ENCODE peak calls at places on chromosomes 2 and 18, in six cellular contexts. B is stimulated activated CD8-positive, alpha-beta memory T cell treated with anti-CD3 and anti-CD28 coated beads, Interleukin-2, amount 100 ng/mL, for 1 hour; V is anterior cingulate cortex; I is skeletal muscle cell; G is NCI-H1092; S is GM20000. H is an unnamed sample.
A peak's percentile ranks its signal among the peaks of the same experiment; 100 is the strongest.

GRCh38 chr2:105640241-105640640 is 104.5 kb upstream of the NCK2 start:
- DNase-seq in B (no peak), V (no peak), I (no peak), G (no peak), S (no peak), H (no peak)

GRCh38 chr2:160353166-160353565 is 140.4 kb downstream of the RBMS1 start:
- DNase-seq in B (no peak), V (no peak), I (no peak), G (no peak), S (peak; percentile 4), H (no peak)

GRCh38 chr2:143451622-143452021 is 322.4 kb downstream of the ARHGAP15 start:
- DNase-seq in B (no peak), V (no peak), I (peak; percentile 37), G (no peak), S (no peak), H (no peak)

GRCh38 chr18:35777042-35777441 is 195.4 kb upstream of the RMP24 start:
- DNase-seq in B (no peak), V (no peak), I (no peak), G (no peak), S (no peak), H (no peak)

GRCh38 chr2:38716185-38716584 is 35.0 kb downstream of the SRSF7 start:
- DNase-seq in B (no peak), V (no peak), I (peak; percentile 92), G (no peak), S (no peak), H (no peak)

GRCh38 chr2:233707979-233708644 is 4.6 kb upstream of the UGT1A5 start:
- DNase-seq in B (no peak), V (no peak), I (peak; percentile 1), G (no peak), S (no peak), H (no peak)

GRCh38 chr2:137689549-137689948 is 274.7 kb upstream of the HNMT start:
- DNase-seq in B (no peak), V (no peak), I (no peak), G (no peak), S (no peak), H (no peak)

GRCh38 chr2:64329848-64330247 is 124.1 kb upstream of the LGALSL start:
- DNase-seq in B (no peak), V (no peak), I (no peak), G (no peak), S (no peak), H (no peak)

GRCh38 chr2:31558401-31559295 is 22.1 kb downstream of the SRD5A2 start:
- DNase-seq in B (no peak), V (no peak), I (peak; percentile 66), G (no peak), S (no peak), H (no peak)

GRCh38 chr2:240567872-240568677 is at the start of gene RNPEPL1:
- DNase-seq in B (no peak), V (no peak), I (no peak), G (no peak), S (peak; percentile 85), H (peak; percentile 53)

GRCh38 chr2:101030866-101031554 is 28.9 kb downstream of the RPL31 start:
- DNase-seq in B (no peak), V (no peak), I (no peak), G (no peak), S (no peak), H (no peak)

GRCh38 chr2:145277922-145278321 is 758.0 kb upstream of the ZEB2 start:
- DNase-seq in B (no peak), V (no peak), I (no peak), G (no peak), S (no peak), H (no peak)

GRCh38 chr18:42271656-42272355 is 316.8 kb downstream of the PIK3C3 start:
- DNase-seq in B (no peak), V (no peak), I (no peak), G (no peak), S (no peak), H (no peak)

GRCh38 chr2:10028988-10029874 is 14.1 kb upstream of the KLF11 start:
- DNase-seq in B (peak; percentile 23), V (no peak), I (no peak), G (no peak), S (peak; percentile 84), H (no peak)

GRCh38 chr18:59561596-59561995 is 135.6 kb downstream of the CCBE1 start:
- DNase-seq in B (no peak), V (no peak), I (no peak), G (no peak), S (no peak), H (no peak)

GRCh38 chr18:52339891-52340371 is at the start of gene DCC:
- DNase-seq in B (no peak), V (peak; percentile 61), I (peak; percentile 31), G (peak; percentile 57), S (no peak), H (no peak)

GRCh38 chr2:47569658-47570398 is 166.9 kb downstream of the MSH2 start:
- DNase-seq in B (no peak), V (peak; percentile 16), I (no peak), G (no peak), S (peak; percentile 68), H (no peak)

GRCh38 chr2:101303688-101304087 is 4.8 kb downstream of the RNF149 start:
- DNase-seq in B (no peak), V (no peak), I (no peak), G (no peak), S (no peak), H (no peak)

GRCh38 chr2:11311543-11311942 is 32.9 kb downstream of the ROCK2 start:
- DNase-seq in B (no peak), V (no peak), I (no peak), G (no peak), S (no peak), H (no peak)

GRCh38 chr2:16644204-16644925 is 21.3 kb downstream of the CYRIA start:
- DNase-seq in B (no peak), V (no peak), I (no peak), G (no peak), S (no peak), H (no peak)

GRCh38 chr2:183089192-183089851 is 10.8 kb downstream of the DUSP19 start:
- DNase-seq in B (no peak), V (no peak), I (no peak), G (no peak), S (peak; percentile 19), H (no peak)

GRCh38 chr2:239166201-239166834 is 234.5 kb downstream of the HDAC4 start:
- DNase-seq in B (no peak), V (no peak), I (no peak), G (no peak), S (no peak), H (no peak)

GRCh38 chr18:7822435-7823425 is 255.6 kb downstream of the PTPRM start:
- DNase-seq in B (no peak), V (no peak), I (no peak), G (no peak), S (no peak), H (no peak)

GRCh38 chr2:71216501-71216900 is 10.4 kb downstream of the PAIP2B start:
- DNase-seq in B (no peak), V (no peak), I (no peak), G (no peak), S (no peak), H (no peak)

GRCh38 chr2:23055251-23055650 is 329.7 kb upstream of the KLHL29 start:
- DNase-seq in B (no peak), V (no peak), I (no peak), G (no peak), S (no peak), H (no peak)

GRCh38 chr2:203327582-203327917 is 644 bp upstream of the ABI2 start:
- DNase-seq in B (no peak), V (peak; percentile 20), I (no peak), G (no peak), S (no peak), H (no peak)

GRCh38 chr2:70440621-70441020 is 113.0 kb downstream of the TGFA start:
- DNase-seq in B (no peak), V (no peak), I (no peak), G (no peak), S (no peak), H (no peak)

GRCh38 chr2:177970670-177971454 is 101.7 kb downstream of the PDE11A start:
- DNase-seq in B (no peak), V (no peak), I (no peak), G (no peak), S (no peak), H (no peak)

GRCh38 chr18:44518091-44518490 is 162.6 kb upstream of the SETBP1 start:
- DNase-seq in B (no peak), V (no peak), I (peak; percentile 31), G (no peak), S (no peak), H (no peak)

GRCh38 chr2:200694071-200694470 is 108.3 kb downstream of the AOX1 start:
- DNase-seq in B (no peak), V (no peak), I (no peak), G (no peak), S (no peak), H (no peak)

GRCh38 chr2:3639653-3640052 is 18.3 kb upstream of the ALLC start:
- DNase-seq in B (no peak), V (no peak), I (no peak), G (no peak), S (no peak), H (no peak)

GRCh38 chr2:196492946-196493345 is 146.6 kb upstream of the CCDC150 start:
- DNase-seq in B (no peak), V (no peak), I (no peak), G (no peak), S (no peak), H (no peak)

GRCh38 chr2:120734930-120735611 is 597 bp upstream of the GLI2 start:
- DNase-seq in B (no peak), V (no peak), I (no peak), G (no peak), S (no peak), H (no peak)

GRCh38 chr2:170714156-170715061 is 728 bp upstream of the SP5 start:
- DNase-seq in B (no peak), V (no peak), I (no peak), G (no peak), S (peak; percentile 74), H (no peak)

GRCh38 chr2:222569826-222570225 is 86.1 kb downstream of the FARSB start:
- DNase-seq in B (no peak), V (no peak), I (peak; percentile 11), G (no peak), S (no peak), H (no peak)

GRCh38 chr2:133326651-133327397 is 241.4 kb downstream of the NCKAP5 start:
- DNase-seq in B (no peak), V (no peak), I (peak; percentile 48), G (no peak), S (no peak), H (no peak)

GRCh38 chr2:222518570-222519381 is 94.4 kb downstream of the SGPP2 start:
- DNase-seq in B (no peak), V (no peak), I (peak; percentile 39), G (no peak), S (no peak), H (no peak)

GRCh38 chr2:16885027-16885426 is 219.4 kb upstream of the CYRIA start:
- DNase-seq in B (no peak), V (no peak), I (no peak), G (no peak), S (no peak), H (no peak)

H was measured in NK-92 treated with Interleukin-12 subunit alpha and Interleukin-12 subunit beta, amount 100 ng/mL, for 24 hours.